ENCODE peak calls at places on chromosomes 2 and 18, in six cellular contexts. J, F, L, I, N and Z are unnamed samples.
A peak's percentile ranks its signal among the peaks of the same experiment; 100 is the strongest.

GRCh38 chr18:50158866-50159653 is 35.9 kb downstream of the MYO5B start:
- DNase-seq in J (no peak), F (peak; percentile 64), L (no peak), I (no peak), N (peak; percentile 53), Z (no peak)

GRCh38 chr2:223101340-223102039 is 49.5 kb downstream of the KCNE4 start:
- DNase-seq in J (no peak), F (peak; percentile 90), L (no peak), I (no peak), N (peak; percentile 45), Z (no peak)

GRCh38 chr2:95316466-95317122 is 19.4 kb downstream of the KCNIP3 start:
- DNase-seq in J (no peak), F (peak; percentile 33), L (no peak), I (peak; percentile 94), N (peak; percentile 81), Z (no peak)

GRCh38 chr2:227881866-227882517 is 10.6 kb downstream of the DAW1 start:
- DNase-seq in J (no peak), F (no peak), L (no peak), I (no peak), N (peak; percentile 40), Z (no peak)

GRCh38 chr2:160301420-160301819 is 101.3 kb upstream of the ITGB6 start:
- DNase-seq in J (no peak), F (no peak), L (no peak), I (no peak), N (no peak), Z (no peak)

GRCh38 chr18:1778496-1779178 is 792.7 kb downstream of the METTL4 start:
- DNase-seq in J (no peak), F (no peak), L (no peak), I (no peak), N (no peak), Z (no peak)

GRCh38 chr2:70685771-70686171 is 82.2 kb downstream of the ADD2 start:
- DNase-seq in J (no peak), F (no peak), L (no peak), I (no peak), N (no peak), Z (no peak)

GRCh38 chr18:73913505-73913904 is 234.1 kb downstream of the FBXO15 start:
- DNase-seq in J (no peak), F (no peak), L (no peak), I (no peak), N (no peak), Z (no peak)

GRCh38 chr2:212777020-212777491 is 238.5 kb upstream of the ERBB4 start:
- DNase-seq in J (no peak), F (peak; percentile 52), L (no peak), I (no peak), N (peak; percentile 24), Z (no peak)

GRCh38 chr2:46847185-46847710 is 68.4 kb downstream of the MCFD2 start:
- DNase-seq in J (peak; percentile 83), F (peak; percentile 85), L (no peak), I (no peak), N (peak; percentile 94), Z (peak; percentile 10)

GRCh38 chr18:77023115-77023782 is 109.3 kb downstream of the MBP start:
- DNase-seq in J (no peak), F (no peak), L (no peak), I (no peak), N (no peak), Z (no peak)

GRCh38 chr2:220117010-220117409 is 489.6 kb downstream of the SLC4A3 start:
- DNase-seq in J (no peak), F (no peak), L (no peak), I (no peak), N (no peak), Z (no peak)

GRCh38 chr18:76338088-76338487 is 157.0 kb downstream of the ZNF516 start:
- DNase-seq in J (no peak), F (no peak), L (no peak), I (no peak), N (no peak), Z (no peak)

GRCh38 chr2:231655494-231656408 is 52.6 kb upstream of the PTMA start:
- DNase-seq in J (no peak), F (no peak), L (no peak), I (no peak), N (no peak), Z (no peak)

GRCh38 chr18:79248495-79249078 is 147.1 kb upstream of the NFATC1 start:
- DNase-seq in J (no peak), F (no peak), L (no peak), I (no peak), N (no peak), Z (no peak)

GRCh38 chr2:177832611-177833133 is 239.9 kb downstream of the PDE11A start:
- DNase-seq in J (no peak), F (no peak), L (no peak), I (no peak), N (no peak), Z (no peak)

GRCh38 chr2:67108231-67108630 is 288.9 kb upstream of the ETAA1 start:
- DNase-seq in J (no peak), F (peak; percentile 27), L (no peak), I (no peak), N (no peak), Z (no peak)

GRCh38 chr2:159290289-159290907 is 3.9 kb upstream of the WDSUB1 start:
- DNase-seq in J (peak; percentile 1), F (peak; percentile 69), L (no peak), I (no peak), N (peak; percentile 63), Z (no peak)

GRCh38 chr2:1600191-1601063 is 143.9 kb downstream of the PXDN start:
- DNase-seq in J (no peak), F (no peak), L (no peak), I (no peak), N (no peak), Z (no peak)